ENCODE peak calls at places on chromosomes 11 and 22, in four cellular contexts. One of them, this sample, is unnamed.

GRCh38 chr11:128948583-128948982 is 5.9 kb upstream of the TP53AIP1 start:
- DNase-seq in WERI-Rb-1: peak; percentile 30
- DNase-seq in colonic mucosa: no peak
- DNase-seq in heart right ventricle: no peak
- DNase-seq in this sample: no peak

GRCh38 chr22:38572065-38572464 is 2.1 kb upstream of the DMC1 start:
- DNase-seq in WERI-Rb-1: peak; percentile 32
- DNase-seq in colonic mucosa: peak; percentile 36
- DNase-seq in heart right ventricle: no peak
- DNase-seq in this sample: peak; percentile 31

GRCh38 chr11:44188643-44189042 is 93.2 kb downstream of the EXT2 start:
- DNase-seq in WERI-Rb-1: no peak
- DNase-seq in colonic mucosa: no peak
- DNase-seq in heart right ventricle: no peak
- DNase-seq in this sample: no peak

GRCh38 chr11:130103296-130103814 is 33.7 kb downstream of the APLP2 start:
- DNase-seq in WERI-Rb-1: no peak
- DNase-seq in colonic mucosa: no peak
- DNase-seq in heart right ventricle: no peak
- DNase-seq in this sample: no peak

GRCh38 chr11:124799384-124800225 is 601 bp downstream of the MSANTD2 start:
- DNase-seq in WERI-Rb-1: peak; percentile 19
- DNase-seq in colonic mucosa: peak; percentile 52
- DNase-seq in heart right ventricle: peak; percentile 33
- DNase-seq in this sample: peak; percentile 56

GRCh38 chr11:8766043-8766992 is 83.7 kb downstream of the RPL27A start:
- DNase-seq in WERI-Rb-1: no peak
- DNase-seq in colonic mucosa: no peak
- DNase-seq in heart right ventricle: no peak
- DNase-seq in this sample: no peak

GRCh38 chr22:24554316-24555159 is at the start of gene GUCD1:
- DNase-seq in WERI-Rb-1: peak; percentile 15
- DNase-seq in colonic mucosa: peak; percentile 63
- DNase-seq in heart right ventricle: no peak
- DNase-seq in this sample: no peak

GRCh38 chr22:30864441-30865420 is 103.8 kb downstream of the MORC2 start:
- DNase-seq in WERI-Rb-1: no peak
- DNase-seq in colonic mucosa: no peak
- DNase-seq in heart right ventricle: no peak
- DNase-seq in this sample: no peak

GRCh38 chr22:48881326-48881980 is 946.2 kb downstream of the BRD1 start:
- DNase-seq in WERI-Rb-1: no peak
- DNase-seq in colonic mucosa: no peak
- DNase-seq in heart right ventricle: no peak
- DNase-seq in this sample: no peak

GRCh38 chr22:38170469-38170868 is 11.2 kb downstream of the PLA2G6 start:
- DNase-seq in WERI-Rb-1: no peak
- DNase-seq in colonic mucosa: no peak
- DNase-seq in heart right ventricle: no peak
- DNase-seq in this sample: no peak

GRCh38 chr22:20459152-20459542 is 21.5 kb upstream of the SCARF2 start:
- DNase-seq in WERI-Rb-1: no peak
- DNase-seq in colonic mucosa: no peak
- DNase-seq in heart right ventricle: no peak
- DNase-seq in this sample: no peak

GRCh38 chr11:22581354-22581753 is 44.3 kb downstream of the FANCF start:
- DNase-seq in WERI-Rb-1: no peak
- DNase-seq in colonic mucosa: no peak
- DNase-seq in heart right ventricle: no peak
- DNase-seq in this sample: no peak

GRCh38 chr11:575324-575995 is 810 bp upstream of the PHRF1 start:
- DNase-seq in WERI-Rb-1: peak; percentile 76
- DNase-seq in colonic mucosa: peak; percentile 82
- DNase-seq in heart right ventricle: no peak
- DNase-seq in this sample: no peak

GRCh38 chr22:20015971-20016733 is 471 bp downstream of the ARVCF start:
- DNase-seq in WERI-Rb-1: peak; percentile 67
- DNase-seq in colonic mucosa: peak; percentile 34
- DNase-seq in heart right ventricle: peak; percentile 39
- DNase-seq in this sample: no peak

GRCh38 chr22:41752011-41752975 is 48.2 kb upstream of the CCDC134 start:
- DNase-seq in WERI-Rb-1: no peak
- DNase-seq in colonic mucosa: no peak
- DNase-seq in heart right ventricle: no peak
- DNase-seq in this sample: no peak

GRCh38 chr11:69080361-69080973 is 31.7 kb downstream of the TPCN2 start:
- DNase-seq in WERI-Rb-1: no peak
- DNase-seq in colonic mucosa: no peak
- DNase-seq in heart right ventricle: no peak
- DNase-seq in this sample: peak; percentile 24

GRCh38 chr11:133041928-133042890 is 490.1 kb downstream of the OPCML start:
- DNase-seq in WERI-Rb-1: no peak
- DNase-seq in colonic mucosa: no peak
- DNase-seq in heart right ventricle: no peak
- DNase-seq in this sample: no peak

GRCh38 chr11:36385121-36385530 is 89.0 kb downstream of the PRR5L start:
- DNase-seq in WERI-Rb-1: peak; percentile 58
- DNase-seq in colonic mucosa: no peak
- DNase-seq in heart right ventricle: no peak
- DNase-seq in this sample: peak; percentile 31

GRCh38 chr11:26030419-26030818 is 301.5 kb upstream of the ANO3 start:
- DNase-seq in WERI-Rb-1: no peak
- DNase-seq in colonic mucosa: no peak
- DNase-seq in heart right ventricle: no peak
- DNase-seq in this sample: no peak

GRCh38 chr11:120037111-120037510 is 100.8 kb downstream of the TRIM29 start:
- DNase-seq in WERI-Rb-1: no peak
- DNase-seq in colonic mucosa: no peak
- DNase-seq in heart right ventricle: no peak
- DNase-seq in this sample: no peak

GRCh38 chr22:30605449-30606110 is 1.4 kb upstream of the TCN2 start:
- DNase-seq in WERI-Rb-1: peak; percentile 58
- DNase-seq in colonic mucosa: peak; percentile 79
- DNase-seq in heart right ventricle: peak; percentile 47
- DNase-seq in this sample: peak; percentile 50

GRCh38 chr22:19559956-19560355 is 35.7 kb upstream of the CLDN5 start:
- DNase-seq in WERI-Rb-1: no peak
- DNase-seq in colonic mucosa: no peak
- DNase-seq in heart right ventricle: no peak
- DNase-seq in this sample: no peak

GRCh38 chr11:6736495-6737121 is 35.2 kb downstream of the OR2AG2 start:
- DNase-seq in WERI-Rb-1: no peak
- DNase-seq in colonic mucosa: no peak
- DNase-seq in heart right ventricle: no peak
- DNase-seq in this sample: no peak

GRCh38 chr11:32280339-32280738 is 155.0 kb downstream of the WT1 start:
- DNase-seq in WERI-Rb-1: no peak
- DNase-seq in colonic mucosa: no peak
- DNase-seq in heart right ventricle: no peak
- DNase-seq in this sample: no peak

GRCh38 chr22:48975252-48975780 is 852.4 kb downstream of the BRD1 start:
- DNase-seq in WERI-Rb-1: no peak
- DNase-seq in colonic mucosa: no peak
- DNase-seq in heart right ventricle: no peak
- DNase-seq in this sample: no peak

GRCh38 chr11:10930224-10930960 is 72.5 kb upstream of the ZBED5 start:
- DNase-seq in WERI-Rb-1: peak; percentile 27
- DNase-seq in colonic mucosa: peak; percentile 42
- DNase-seq in heart right ventricle: no peak
- DNase-seq in this sample: peak; percentile 26

GRCh38 chr11:7060828-7061227 is 28.0 kb upstream of the RBMXL2 start:
- DNase-seq in WERI-Rb-1: no peak
- DNase-seq in colonic mucosa: no peak
- DNase-seq in heart right ventricle: no peak
- DNase-seq in this sample: no peak

GRCh38 chr11:22193348-22194051 is 615 bp downstream of the ANO5 start:
- DNase-seq in WERI-Rb-1: peak; percentile 39
- DNase-seq in colonic mucosa: peak; percentile 34
- DNase-seq in heart right ventricle: peak; percentile 29
- DNase-seq in this sample: no peak

GRCh38 chr22:29187831-29188230 is 17.9 kb upstream of the EMID1 start:
- DNase-seq in WERI-Rb-1: no peak
- DNase-seq in colonic mucosa: no peak
- DNase-seq in heart right ventricle: no peak
- DNase-seq in this sample: no peak

GRCh38 chr11:124380585-124380984 is 3.7 kb downstream of the OR8B2 start:
- DNase-seq in WERI-Rb-1: no peak
- DNase-seq in colonic mucosa: no peak
- DNase-seq in heart right ventricle: no peak
- DNase-seq in this sample: no peak

GRCh38 chr11:119671048-119671447 is 58.0 kb downstream of the NECTIN1 start:
- DNase-seq in WERI-Rb-1: no peak
- DNase-seq in colonic mucosa: peak; percentile 45
- DNase-seq in heart right ventricle: peak; percentile 85
- DNase-seq in this sample: no peak

GRCh38 chr11:116986521-116987105 is 111.6 kb downstream of the SIK3 start:
- DNase-seq in WERI-Rb-1: no peak
- DNase-seq in colonic mucosa: no peak
- DNase-seq in heart right ventricle: no peak
- DNase-seq in this sample: no peak

GRCh38 chr22:27888310-27888709 is 30.7 kb downstream of the PITPNB start:
- DNase-seq in WERI-Rb-1: no peak
- DNase-seq in colonic mucosa: no peak
- DNase-seq in heart right ventricle: no peak
- DNase-seq in this sample: no peak
- H3K27ac ChIP-seq in WERI-Rb-1: no peak overlapping the region
- H3K27ac ChIP-seq in colonic mucosa: no peak overlapping the region
- H3K27ac ChIP-seq in heart right ventricle: no peak overlapping the region
- H3K27ac ChIP-seq in this sample: no peak overlapping the region

GRCh38 chr11:17683378-17684161 is 35.8 kb upstream of the MYOD1 start:
- DNase-seq in WERI-Rb-1: peak; percentile 69
- DNase-seq in colonic mucosa: no peak
- DNase-seq in heart right ventricle: no peak
- DNase-seq in this sample: no peak
- H3K36me3 ChIP-seq in WERI-Rb-1: no peaks in the 10 kb centered on the region
- H3K36me3 ChIP-seq in colonic mucosa: no peaks in the 10 kb centered on the region
- H3K36me3 ChIP-seq in heart right ventricle: no peaks in the 10 kb centered on the region
- H3K36me3 ChIP-seq in this sample: no peaks in the 10 kb centered on the region

GRCh38 chr11:76361773-76362172 is 19.2 kb downstream of the THAP12 start:
- DNase-seq in WERI-Rb-1: no peak
- DNase-seq in colonic mucosa: no peak
- DNase-seq in heart right ventricle: no peak
- DNase-seq in this sample: no peak
- H3K27ac ChIP-seq in WERI-Rb-1: no peak overlapping the region
- H3K27ac ChIP-seq in colonic mucosa: no peak overlapping the region
- H3K27ac ChIP-seq in heart right ventricle: no peak overlapping the region
- H3K27ac ChIP-seq in this sample: no peak overlapping the region

GRCh38 chr11:72703281-72704008 is 29.2 kb upstream of the PDE2A start:
- DNase-seq in WERI-Rb-1: peak; percentile 86
- DNase-seq in colonic mucosa: peak; percentile 36
- DNase-seq in heart right ventricle: peak; percentile 69
- DNase-seq in this sample: no peak
- H3K36me3 ChIP-seq in WERI-Rb-1: peaks cover 48% of the 10 kb centered on the region
- H3K36me3 ChIP-seq in colonic mucosa: peaks cover 15% of the 10 kb centered on the region
- H3K36me3 ChIP-seq in heart right ventricle: peaks cover 99% of the 10 kb centered on the region
- H3K36me3 ChIP-seq in this sample: peaks cover 91% of the 10 kb centered on the region

GRCh38 chr11:106879029-106879428 is 139.2 kb downstream of the GUCY1A2 start:
- DNase-seq in WERI-Rb-1: no peak
- DNase-seq in colonic mucosa: no peak
- DNase-seq in heart right ventricle: no peak
- DNase-seq in this sample: no peak

GRCh38 chr11:106875013-106875412 is 143.3 kb downstream of the GUCY1A2 start:
- DNase-seq in WERI-Rb-1: no peak
- DNase-seq in colonic mucosa: no peak
- DNase-seq in heart right ventricle: no peak
- DNase-seq in this sample: no peak

DNA sequence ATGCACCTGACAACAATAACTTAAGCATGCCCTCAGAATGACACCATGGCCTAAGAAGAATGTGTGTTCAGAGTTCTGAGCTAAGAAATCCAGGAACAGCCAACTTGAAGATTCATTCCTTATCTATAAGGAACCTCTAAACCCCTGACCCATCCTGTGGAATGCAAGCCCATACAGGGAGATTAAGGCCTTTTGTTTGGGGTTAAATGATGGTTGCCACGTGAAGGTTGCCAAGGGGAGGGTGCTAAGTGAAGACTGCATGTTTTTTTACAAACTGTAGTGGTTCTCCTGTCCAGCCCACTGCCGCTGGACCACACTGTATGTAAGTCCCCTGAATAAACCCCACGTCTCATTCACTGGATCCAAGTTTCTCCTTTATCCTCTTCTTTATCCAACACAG is 138.2 kb downstream of the GUCY1A2 start:
- DNase-seq in WERI-Rb-1: no peak
- DNase-seq in colonic mucosa: no peak
- DNase-seq in heart right ventricle: no peak
- DNase-seq in this sample: no peak
- H3K27ac ChIP-seq in WERI-Rb-1: no peak overlapping the region
- H3K27ac ChIP-seq in colonic mucosa: no peak overlapping the region
- H3K27ac ChIP-seq in heart right ventricle: no peak overlapping the region
- H3K27ac ChIP-seq in this sample: no peak overlapping the region

DNA sequence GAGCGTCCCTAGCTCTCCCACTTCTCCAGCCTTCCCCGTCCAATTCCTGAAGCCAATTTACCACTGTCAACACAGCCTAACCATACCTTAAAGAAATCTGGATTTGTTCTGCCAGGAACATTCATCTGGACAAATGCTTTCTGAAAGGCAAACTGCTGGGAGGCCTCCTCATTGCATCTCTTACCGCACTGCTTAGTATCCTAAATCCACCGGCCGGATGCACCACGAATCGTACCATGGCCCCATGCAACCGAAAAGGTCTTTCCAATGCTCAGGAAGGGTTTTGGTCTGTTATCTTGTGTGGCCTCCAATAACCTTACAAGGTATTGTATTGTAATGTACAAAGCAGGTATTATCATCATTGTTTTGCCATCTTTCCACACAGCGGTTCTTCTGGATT is 57.6 kb downstream of the MYH9 start:
- DNase-seq in WERI-Rb-1: no peak
- DNase-seq in colonic mucosa: no peak
- DNase-seq in heart right ventricle: no peak
- DNase-seq in this sample: no peak
- H3K36me3 ChIP-seq in WERI-Rb-1: peaks cover 58% of the 10 kb centered on the region
- H3K36me3 ChIP-seq in colonic mucosa: no peaks in the 10 kb centered on the region
- H3K36me3 ChIP-seq in heart right ventricle: peaks cover 57% of the 10 kb centered on the region
- H3K36me3 ChIP-seq in this sample: peaks cover 57% of the 10 kb centered on the region

GRCh38 chr11:17548444-17548843 is 1.4 kb downstream of the OTOG start:
- DNase-seq in WERI-Rb-1: no peak
- DNase-seq in colonic mucosa: no peak
- DNase-seq in heart right ventricle: no peak
- DNase-seq in this sample: no peak
- H3K27ac ChIP-seq in WERI-Rb-1: no peak overlapping the region
- H3K27ac ChIP-seq in colonic mucosa: no peak overlapping the region
- H3K27ac ChIP-seq in heart right ventricle: no peak overlapping the region
- H3K27ac ChIP-seq in this sample: no peak overlapping the region

DNA sequence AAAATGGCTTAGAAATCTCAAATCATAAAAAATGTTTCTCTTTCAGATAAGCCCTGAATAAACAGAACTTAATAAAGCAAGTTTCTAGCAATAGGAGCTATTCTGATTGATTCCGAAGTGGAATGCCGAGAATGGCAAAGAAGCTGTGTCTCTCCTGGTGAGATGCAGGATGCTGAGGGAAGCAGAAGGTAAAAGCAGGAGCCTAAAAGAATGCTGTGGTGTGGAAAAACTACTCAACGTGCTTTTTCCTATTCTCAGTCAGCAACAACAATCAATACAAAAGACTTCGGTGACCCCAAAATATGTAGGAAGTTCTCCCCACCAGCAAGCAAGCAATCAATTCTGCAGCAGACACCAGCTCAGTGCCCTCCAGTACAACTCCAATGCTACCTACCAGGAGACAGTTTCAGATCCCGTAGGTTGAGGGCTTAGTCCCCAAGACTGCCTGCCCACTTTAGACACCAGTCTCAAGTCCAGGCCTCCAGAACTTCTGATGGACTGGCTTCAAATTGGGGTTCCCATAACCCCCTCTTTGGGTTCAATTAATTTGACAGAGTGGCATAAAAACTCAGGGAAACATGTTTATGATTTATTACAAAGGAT is 6.6 kb downstream of the CTSC start:
- DNase-seq in WERI-Rb-1: no peak
- DNase-seq in colonic mucosa: no peak
- DNase-seq in heart right ventricle: no peak
- DNase-seq in this sample: no peak
- H3K36me3 ChIP-seq in WERI-Rb-1: no peaks in the 10 kb centered on the region
- H3K36me3 ChIP-seq in colonic mucosa: no peaks in the 10 kb centered on the region
- H3K36me3 ChIP-seq in heart right ventricle: peaks cover 26% of the 10 kb centered on the region
- H3K36me3 ChIP-seq in this sample: peaks cover 32% of the 10 kb centered on the region

This sample was measured in CD4-positive, alpha-beta memory T cell.